ENCODE peak calls at places on chromosome 7, in ten cellular contexts. One of them, this sample, is unnamed.

GRCh38 chr7:46811529-46811928 is 770.4 kb downstream of the TNS3 start:
- DNase-seq in EL: peak; percentile 96
- DNase-seq in NCI-H1105 treated with DMSO at 0.1 percent for 48 hours: no peak
- DNase-seq in ELR: peak; percentile 93
- DNase-seq in A549: peak; percentile 26
- DNase-seq in globus pallidus: no peak
- DNase-seq in stimulated activated CD4-positive, alpha-beta T cell treated with anti-CD3 and anti-CD28 coated beads, Interleukin-2, amount 100 ng/mL, for 4 hours: no peak
- DNase-seq in neural progenitor cell: no peak
- DNase-seq in fibroblast of lung: peak; percentile 96
- DNase-seq in stimulated activated CD8-positive, alpha-beta memory T cell treated with anti-CD3 and anti-CD28 coated beads, Interleukin-15, amount 100 ng/mL, for 48 hours: no peak
- DNase-seq in this sample: no peak

GRCh38 chr7:140646931-140647647 is 6.5 kb upstream of the DENND2A start:
- DNase-seq in EL: peak; percentile 54
- DNase-seq in NCI-H1105 treated with DMSO at 0.1 percent for 48 hours: peak; percentile 69
- DNase-seq in ELR: peak; percentile 69
- DNase-seq in A549: peak; percentile 74
- DNase-seq in globus pallidus: peak; percentile 55
- DNase-seq in stimulated activated CD4-positive, alpha-beta T cell treated with anti-CD3 and anti-CD28 coated beads, Interleukin-2, amount 100 ng/mL, for 4 hours: no peak
- DNase-seq in neural progenitor cell: peak; percentile 82
- DNase-seq in fibroblast of lung: no peak
- DNase-seq in stimulated activated CD8-positive, alpha-beta memory T cell treated with anti-CD3 and anti-CD28 coated beads, Interleukin-15, amount 100 ng/mL, for 48 hours: no peak
- DNase-seq in this sample: peak; percentile 71

GRCh38 chr7:110889363-110889762 is 201.6 kb upstream of the LRRN3 start:
- DNase-seq in EL: no peak
- DNase-seq in NCI-H1105 treated with DMSO at 0.1 percent for 48 hours: no peak
- DNase-seq in ELR: no peak
- DNase-seq in A549: no peak
- DNase-seq in globus pallidus: no peak
- DNase-seq in stimulated activated CD4-positive, alpha-beta T cell treated with anti-CD3 and anti-CD28 coated beads, Interleukin-2, amount 100 ng/mL, for 4 hours: no peak
- DNase-seq in neural progenitor cell: no peak
- DNase-seq in fibroblast of lung: no peak
- DNase-seq in stimulated activated CD8-positive, alpha-beta memory T cell treated with anti-CD3 and anti-CD28 coated beads, Interleukin-15, amount 100 ng/mL, for 48 hours: no peak
- DNase-seq in this sample: no peak

GRCh38 chr7:27165655-27166474 is 528 bp upstream of the HOXA9 start:
- DNase-seq in EL: peak; percentile 58
- DNase-seq in NCI-H1105 treated with DMSO at 0.1 percent for 48 hours: peak; percentile 78
- DNase-seq in ELR: peak; percentile 57
- DNase-seq in A549: no peak
- DNase-seq in globus pallidus: no peak
- DNase-seq in stimulated activated CD4-positive, alpha-beta T cell treated with anti-CD3 and anti-CD28 coated beads, Interleukin-2, amount 100 ng/mL, for 4 hours: no peak
- DNase-seq in neural progenitor cell: no peak
- DNase-seq in fibroblast of lung: no peak
- DNase-seq in stimulated activated CD8-positive, alpha-beta memory T cell treated with anti-CD3 and anti-CD28 coated beads, Interleukin-15, amount 100 ng/mL, for 48 hours: no peak
- DNase-seq in this sample: peak; percentile 48

GRCh38 chr7:118305686-118306085 is 81.2 kb downstream of the ANKRD7 start:
- DNase-seq in EL: no peak
- DNase-seq in NCI-H1105 treated with DMSO at 0.1 percent for 48 hours: no peak
- DNase-seq in ELR: no peak
- DNase-seq in A549: no peak
- DNase-seq in globus pallidus: no peak
- DNase-seq in stimulated activated CD4-positive, alpha-beta T cell treated with anti-CD3 and anti-CD28 coated beads, Interleukin-2, amount 100 ng/mL, for 4 hours: no peak
- DNase-seq in neural progenitor cell: no peak
- DNase-seq in fibroblast of lung: peak; percentile 29
- DNase-seq in stimulated activated CD8-positive, alpha-beta memory T cell treated with anti-CD3 and anti-CD28 coated beads, Interleukin-15, amount 100 ng/mL, for 48 hours: no peak
- DNase-seq in this sample: no peak

GRCh38 chr7:16604054-16604453 is 41.5 kb downstream of the ANKMY2 start:
- DNase-seq in EL: no peak
- DNase-seq in NCI-H1105 treated with DMSO at 0.1 percent for 48 hours: no peak
- DNase-seq in ELR: peak; percentile 29
- DNase-seq in A549: peak; percentile 20
- DNase-seq in globus pallidus: peak; percentile 26
- DNase-seq in stimulated activated CD4-positive, alpha-beta T cell treated with anti-CD3 and anti-CD28 coated beads, Interleukin-2, amount 100 ng/mL, for 4 hours: no peak
- DNase-seq in neural progenitor cell: no peak
- DNase-seq in fibroblast of lung: no peak
- DNase-seq in stimulated activated CD8-positive, alpha-beta memory T cell treated with anti-CD3 and anti-CD28 coated beads, Interleukin-15, amount 100 ng/mL, for 48 hours: no peak
- DNase-seq in this sample: no peak

GRCh38 chr7:92634125-92634710 is 44.0 kb upstream of the FAM133B start:
- DNase-seq in EL: no peak
- DNase-seq in NCI-H1105 treated with DMSO at 0.1 percent for 48 hours: no peak
- DNase-seq in ELR: no peak
- DNase-seq in A549: no peak
- DNase-seq in globus pallidus: no peak
- DNase-seq in stimulated activated CD4-positive, alpha-beta T cell treated with anti-CD3 and anti-CD28 coated beads, Interleukin-2, amount 100 ng/mL, for 4 hours: no peak
- DNase-seq in neural progenitor cell: no peak
- DNase-seq in fibroblast of lung: peak; percentile 26
- DNase-seq in stimulated activated CD8-positive, alpha-beta memory T cell treated with anti-CD3 and anti-CD28 coated beads, Interleukin-15, amount 100 ng/mL, for 48 hours: no peak
- DNase-seq in this sample: no peak

GRCh38 chr7:43647772-43648643 is 65.1 kb downstream of the STK17A start:
- DNase-seq in EL: peak; percentile 99
- DNase-seq in NCI-H1105 treated with DMSO at 0.1 percent for 48 hours: peak; percentile 82
- DNase-seq in ELR: peak; percentile 99
- DNase-seq in A549: peak; percentile 83
- DNase-seq in globus pallidus: peak; percentile 80
- DNase-seq in stimulated activated CD4-positive, alpha-beta T cell treated with anti-CD3 and anti-CD28 coated beads, Interleukin-2, amount 100 ng/mL, for 4 hours: no peak
- DNase-seq in neural progenitor cell: no peak
- DNase-seq in fibroblast of lung: peak; percentile 100
- DNase-seq in stimulated activated CD8-positive, alpha-beta memory T cell treated with anti-CD3 and anti-CD28 coated beads, Interleukin-15, amount 100 ng/mL, for 48 hours: peak; percentile 32
- DNase-seq in this sample: peak; percentile 85

GRCh38 chr7:83148776-83149175 is 13.9 kb downstream of the PCLO start:
- DNase-seq in EL: no peak
- DNase-seq in NCI-H1105 treated with DMSO at 0.1 percent for 48 hours: no peak
- DNase-seq in ELR: peak; percentile 66
- DNase-seq in A549: peak; percentile 15
- DNase-seq in globus pallidus: no peak
- DNase-seq in stimulated activated CD4-positive, alpha-beta T cell treated with anti-CD3 and anti-CD28 coated beads, Interleukin-2, amount 100 ng/mL, for 4 hours: no peak
- DNase-seq in neural progenitor cell: no peak
- DNase-seq in fibroblast of lung: peak; percentile 65
- DNase-seq in stimulated activated CD8-positive, alpha-beta memory T cell treated with anti-CD3 and anti-CD28 coated beads, Interleukin-15, amount 100 ng/mL, for 48 hours: no peak
- DNase-seq in this sample: no peak

GRCh38 chr7:67375427-67375826 is 378.8 kb downstream of the TYW1 start:
- DNase-seq in EL: no peak
- DNase-seq in NCI-H1105 treated with DMSO at 0.1 percent for 48 hours: no peak
- DNase-seq in ELR: no peak
- DNase-seq in A549: no peak
- DNase-seq in globus pallidus: no peak
- DNase-seq in stimulated activated CD4-positive, alpha-beta T cell treated with anti-CD3 and anti-CD28 coated beads, Interleukin-2, amount 100 ng/mL, for 4 hours: no peak
- DNase-seq in neural progenitor cell: no peak
- DNase-seq in fibroblast of lung: no peak
- DNase-seq in stimulated activated CD8-positive, alpha-beta memory T cell treated with anti-CD3 and anti-CD28 coated beads, Interleukin-15, amount 100 ng/mL, for 48 hours: no peak
- DNase-seq in this sample: no peak

GRCh38 chr7:138008588-138009349 is 6.9 kb upstream of the CREB3L2 start:
- DNase-seq in EL: peak; percentile 65
- DNase-seq in NCI-H1105 treated with DMSO at 0.1 percent for 48 hours: peak; percentile 71
- DNase-seq in ELR: peak; percentile 75
- DNase-seq in A549: peak; percentile 58
- DNase-seq in globus pallidus: peak; percentile 80
- DNase-seq in stimulated activated CD4-positive, alpha-beta T cell treated with anti-CD3 and anti-CD28 coated beads, Interleukin-2, amount 100 ng/mL, for 4 hours: peak; percentile 14
- DNase-seq in neural progenitor cell: peak; percentile 76
- DNase-seq in fibroblast of lung: peak; percentile 47
- DNase-seq in stimulated activated CD8-positive, alpha-beta memory T cell treated with anti-CD3 and anti-CD28 coated beads, Interleukin-15, amount 100 ng/mL, for 48 hours: no peak
- DNase-seq in this sample: peak; percentile 30

GRCh38 chr7:35707422-35707821 is 12.5 kb upstream of the HERPUD2 start:
- DNase-seq in EL: peak; percentile 65
- DNase-seq in NCI-H1105 treated with DMSO at 0.1 percent for 48 hours: no peak
- DNase-seq in ELR: peak; percentile 55
- DNase-seq in A549: no peak
- DNase-seq in globus pallidus: no peak
- DNase-seq in stimulated activated CD4-positive, alpha-beta T cell treated with anti-CD3 and anti-CD28 coated beads, Interleukin-2, amount 100 ng/mL, for 4 hours: no peak
- DNase-seq in neural progenitor cell: no peak
- DNase-seq in fibroblast of lung: peak; percentile 78
- DNase-seq in stimulated activated CD8-positive, alpha-beta memory T cell treated with anti-CD3 and anti-CD28 coated beads, Interleukin-15, amount 100 ng/mL, for 48 hours: no peak
- DNase-seq in this sample: no peak

GRCh38 chr7:290554-291301 is 758 bp downstream of the FOXL3 start:
- DNase-seq in EL: no peak
- DNase-seq in NCI-H1105 treated with DMSO at 0.1 percent for 48 hours: no peak
- DNase-seq in ELR: no peak
- DNase-seq in A549: no peak
- DNase-seq in globus pallidus: no peak
- DNase-seq in stimulated activated CD4-positive, alpha-beta T cell treated with anti-CD3 and anti-CD28 coated beads, Interleukin-2, amount 100 ng/mL, for 4 hours: no peak
- DNase-seq in neural progenitor cell: no peak
- DNase-seq in fibroblast of lung: no peak
- DNase-seq in stimulated activated CD8-positive, alpha-beta memory T cell treated with anti-CD3 and anti-CD28 coated beads, Interleukin-15, amount 100 ng/mL, for 48 hours: no peak
- DNase-seq in this sample: no peak

GRCh38 chr7:121313793-121314676 is 14.8 kb upstream of the WNT16 start:
- DNase-seq in EL: no peak
- DNase-seq in NCI-H1105 treated with DMSO at 0.1 percent for 48 hours: peak; percentile 99
- DNase-seq in ELR: no peak
- DNase-seq in A549: no peak
- DNase-seq in globus pallidus: no peak
- DNase-seq in stimulated activated CD4-positive, alpha-beta T cell treated with anti-CD3 and anti-CD28 coated beads, Interleukin-2, amount 100 ng/mL, for 4 hours: no peak
- DNase-seq in neural progenitor cell: no peak
- DNase-seq in fibroblast of lung: peak; percentile 41
- DNase-seq in stimulated activated CD8-positive, alpha-beta memory T cell treated with anti-CD3 and anti-CD28 coated beads, Interleukin-15, amount 100 ng/mL, for 48 hours: no peak
- DNase-seq in this sample: peak; percentile 63

GRCh38 chr7:66778201-66778600 is 37.7 kb downstream of the RABGEF1 start:
- DNase-seq in EL: peak; percentile 69
- DNase-seq in NCI-H1105 treated with DMSO at 0.1 percent for 48 hours: no peak
- DNase-seq in ELR: peak; percentile 21
- DNase-seq in A549: no peak
- DNase-seq in globus pallidus: no peak
- DNase-seq in stimulated activated CD4-positive, alpha-beta T cell treated with anti-CD3 and anti-CD28 coated beads, Interleukin-2, amount 100 ng/mL, for 4 hours: no peak
- DNase-seq in neural progenitor cell: no peak
- DNase-seq in fibroblast of lung: peak; percentile 78
- DNase-seq in stimulated activated CD8-positive, alpha-beta memory T cell treated with anti-CD3 and anti-CD28 coated beads, Interleukin-15, amount 100 ng/mL, for 48 hours: no peak
- DNase-seq in this sample: no peak

GRCh38 chr7:11373546-11374142 is 400.0 kb downstream of the PHF14 start:
- DNase-seq in EL: no peak
- DNase-seq in NCI-H1105 treated with DMSO at 0.1 percent for 48 hours: peak; percentile 58
- DNase-seq in ELR: peak; percentile 38
- DNase-seq in A549: peak; percentile 35
- DNase-seq in globus pallidus: no peak
- DNase-seq in stimulated activated CD4-positive, alpha-beta T cell treated with anti-CD3 and anti-CD28 coated beads, Interleukin-2, amount 100 ng/mL, for 4 hours: no peak
- DNase-seq in neural progenitor cell: peak; percentile 37
- DNase-seq in fibroblast of lung: peak; percentile 10
- DNase-seq in stimulated activated CD8-positive, alpha-beta memory T cell treated with anti-CD3 and anti-CD28 coated beads, Interleukin-15, amount 100 ng/mL, for 48 hours: no peak
- DNase-seq in this sample: no peak

GRCh38 chr7:39741942-39742623 is 118.7 kb downstream of the RALA start:
- DNase-seq in EL: no peak
- DNase-seq in NCI-H1105 treated with DMSO at 0.1 percent for 48 hours: no peak
- DNase-seq in ELR: peak; percentile 44
- DNase-seq in A549: peak; percentile 75
- DNase-seq in globus pallidus: no peak
- DNase-seq in stimulated activated CD4-positive, alpha-beta T cell treated with anti-CD3 and anti-CD28 coated beads, Interleukin-2, amount 100 ng/mL, for 4 hours: no peak
- DNase-seq in neural progenitor cell: peak; percentile 78
- DNase-seq in fibroblast of lung: peak; percentile 38
- DNase-seq in stimulated activated CD8-positive, alpha-beta memory T cell treated with anti-CD3 and anti-CD28 coated beads, Interleukin-15, amount 100 ng/mL, for 48 hours: peak; percentile 21
- DNase-seq in this sample: no peak

GRCh38 chr7:116697152-116697551 is 25.2 kb downstream of the MET start:
- DNase-seq in EL: no peak
- DNase-seq in NCI-H1105 treated with DMSO at 0.1 percent for 48 hours: no peak
- DNase-seq in ELR: no peak
- DNase-seq in A549: no peak
- DNase-seq in globus pallidus: no peak
- DNase-seq in stimulated activated CD4-positive, alpha-beta T cell treated with anti-CD3 and anti-CD28 coated beads, Interleukin-2, amount 100 ng/mL, for 4 hours: no peak
- DNase-seq in neural progenitor cell: no peak
- DNase-seq in fibroblast of lung: no peak
- DNase-seq in stimulated activated CD8-positive, alpha-beta memory T cell treated with anti-CD3 and anti-CD28 coated beads, Interleukin-15, amount 100 ng/mL, for 48 hours: no peak
- DNase-seq in this sample: no peak

GRCh38 chr7:149662591-149663095 is 110.7 kb downstream of the ZNF467 start:
- DNase-seq in EL: peak; percentile 60
- DNase-seq in NCI-H1105 treated with DMSO at 0.1 percent for 48 hours: no peak
- DNase-seq in ELR: peak; percentile 67
- DNase-seq in A549: peak; percentile 83
- DNase-seq in globus pallidus: peak; percentile 74
- DNase-seq in stimulated activated CD4-positive, alpha-beta T cell treated with anti-CD3 and anti-CD28 coated beads, Interleukin-2, amount 100 ng/mL, for 4 hours: peak; percentile 38
- DNase-seq in neural progenitor cell: peak; percentile 90
- DNase-seq in fibroblast of lung: peak; percentile 12
- DNase-seq in stimulated activated CD8-positive, alpha-beta memory T cell treated with anti-CD3 and anti-CD28 coated beads, Interleukin-15, amount 100 ng/mL, for 48 hours: peak; percentile 49
- DNase-seq in this sample: no peak

GRCh38 chr7:102935450-102936110 is 22.8 kb downstream of the LRRC17 start:
- DNase-seq in EL: no peak
- DNase-seq in NCI-H1105 treated with DMSO at 0.1 percent for 48 hours: no peak
- DNase-seq in ELR: no peak
- DNase-seq in A549: no peak
- DNase-seq in globus pallidus: no peak
- DNase-seq in stimulated activated CD4-positive, alpha-beta T cell treated with anti-CD3 and anti-CD28 coated beads, Interleukin-2, amount 100 ng/mL, for 4 hours: no peak
- DNase-seq in neural progenitor cell: no peak
- DNase-seq in fibroblast of lung: peak; percentile 19
- DNase-seq in stimulated activated CD8-positive, alpha-beta memory T cell treated with anti-CD3 and anti-CD28 coated beads, Interleukin-15, amount 100 ng/mL, for 48 hours: no peak
- DNase-seq in this sample: no peak

GRCh38 chr7:150451833-150452431 is 1.5 kb downstream of the GIMAP8 start:
- DNase-seq in EL: no peak
- DNase-seq in NCI-H1105 treated with DMSO at 0.1 percent for 48 hours: no peak
- DNase-seq in ELR: no peak
- DNase-seq in A549: no peak
- DNase-seq in globus pallidus: no peak
- DNase-seq in stimulated activated CD4-positive, alpha-beta T cell treated with anti-CD3 and anti-CD28 coated beads, Interleukin-2, amount 100 ng/mL, for 4 hours: no peak
- DNase-seq in neural progenitor cell: no peak
- DNase-seq in fibroblast of lung: no peak
- DNase-seq in stimulated activated CD8-positive, alpha-beta memory T cell treated with anti-CD3 and anti-CD28 coated beads, Interleukin-15, amount 100 ng/mL, for 48 hours: no peak
- DNase-seq in this sample: no peak

GRCh38 chr7:120832803-120833202 is 25.1 kb downstream of the TSPAN12 start:
- DNase-seq in EL: no peak
- DNase-seq in NCI-H1105 treated with DMSO at 0.1 percent for 48 hours: no peak
- DNase-seq in ELR: no peak
- DNase-seq in A549: no peak
- DNase-seq in globus pallidus: no peak
- DNase-seq in stimulated activated CD4-positive, alpha-beta T cell treated with anti-CD3 and anti-CD28 coated beads, Interleukin-2, amount 100 ng/mL, for 4 hours: no peak
- DNase-seq in neural progenitor cell: no peak
- DNase-seq in fibroblast of lung: no peak
- DNase-seq in stimulated activated CD8-positive, alpha-beta memory T cell treated with anti-CD3 and anti-CD28 coated beads, Interleukin-15, amount 100 ng/mL, for 48 hours: no peak
- DNase-seq in this sample: no peak

GRCh38 chr7:36792421-36792820 is 68.1 kb upstream of the AOAH start:
- DNase-seq in EL: no peak
- DNase-seq in NCI-H1105 treated with DMSO at 0.1 percent for 48 hours: no peak
- DNase-seq in ELR: no peak
- DNase-seq in A549: no peak
- DNase-seq in globus pallidus: no peak
- DNase-seq in stimulated activated CD4-positive, alpha-beta T cell treated with anti-CD3 and anti-CD28 coated beads, Interleukin-2, amount 100 ng/mL, for 4 hours: no peak
- DNase-seq in neural progenitor cell: no peak
- DNase-seq in fibroblast of lung: no peak
- DNase-seq in stimulated activated CD8-positive, alpha-beta memory T cell treated with anti-CD3 and anti-CD28 coated beads, Interleukin-15, amount 100 ng/mL, for 48 hours: no peak
- DNase-seq in this sample: no peak

GRCh38 chr7:106818736-106819135 is 46.3 kb upstream of the PIK3CG start:
- DNase-seq in EL: no peak
- DNase-seq in NCI-H1105 treated with DMSO at 0.1 percent for 48 hours: no peak
- DNase-seq in ELR: no peak
- DNase-seq in A549: no peak
- DNase-seq in globus pallidus: no peak
- DNase-seq in stimulated activated CD4-positive, alpha-beta T cell treated with anti-CD3 and anti-CD28 coated beads, Interleukin-2, amount 100 ng/mL, for 4 hours: no peak
- DNase-seq in neural progenitor cell: no peak
- DNase-seq in fibroblast of lung: peak; percentile 10
- DNase-seq in stimulated activated CD8-positive, alpha-beta memory T cell treated with anti-CD3 and anti-CD28 coated beads, Interleukin-15, amount 100 ng/mL, for 48 hours: no peak
- DNase-seq in this sample: no peak